ENCODE peak calls at places on chromosomes 12 and 14, in eight cellular contexts. Q is kidney, Y is mucosa of descending colon, X is left lung, K is right cardiac atrium, Z is HCT116, C is pancreas, W is vagina. U is an unnamed sample.

GRCh38 chr12:9134981-9135628 is 19.4 kb upstream of the A2M start:
- DNase-seq in Q (peak; percentile 81), Y (peak; percentile 33), X (peak; percentile 37), K (peak; percentile 45), Z (peak; percentile 8), C (no peak), W (no peak), U (no peak)

GRCh38 chr12:54017027-54017788 is 8.4 kb downstream of the HOXC8 start:
- DNase-seq in Q (peak; percentile 87), Y (no peak), X (no peak), K (no peak), Z (no peak), C (no peak), W (no peak), U (no peak)

GRCh38 chr12:114933428-114934160 is 249.6 kb upstream of the TBX3 start:
- DNase-seq in Q (no peak), Y (no peak), X (no peak), K (no peak), Z (peak; percentile 73), C (no peak), W (no peak), U (no peak)

GRCh38 chr12:132600048-132601032 is 10.0 kb downstream of the LRCOL1 start:
- DNase-seq in Q (peak; percentile 92), Y (peak; percentile 82), X (peak; percentile 69), K (peak; percentile 92), Z (peak; percentile 23), C (peak; percentile 54), W (no peak), U (no peak)

GRCh38 chr14:35854696-35855270 is 28.6 kb downstream of the BRMS1L start:
- DNase-seq in Q (no peak), Y (no peak), X (no peak), K (no peak), Z (no peak), C (no peak), W (no peak), U (no peak)

GRCh38 chr14:75280831-75281690 is 2.4 kb downstream of the FOS start:
- DNase-seq in Q (no peak), Y (peak; percentile 50), X (no peak), K (peak; percentile 53), Z (no peak), C (peak; percentile 51), W (no peak), U (peak; percentile 60)

GRCh38 chr12:105855691-105856405 is 282.9 kb downstream of the NUAK1 start:
- DNase-seq in Q (no peak), Y (no peak), X (no peak), K (peak; percentile 68), Z (no peak), C (no peak), W (no peak), U (no peak)

GRCh38 chr14:102295301-102295700 is 9.7 kb downstream of the MOK start:
- DNase-seq in Q (no peak), Y (no peak), X (no peak), K (no peak), Z (no peak), C (no peak), W (no peak), U (no peak)

GRCh38 chr14:99820702-99821331 is 27.6 kb downstream of the EML1 start:
- DNase-seq in Q (no peak), Y (no peak), X (no peak), K (no peak), Z (no peak), C (no peak), W (no peak), U (no peak)

GRCh38 chr12:130764073-130764472 is 48.0 kb upstream of the RIMBP2 start:
- DNase-seq in Q (no peak), Y (no peak), X (no peak), K (no peak), Z (peak; percentile 38), C (no peak), W (no peak), U (no peak)

GRCh38 chr14:94728950-94729349 is 41.0 kb downstream of the GSC start:
- DNase-seq in Q (no peak), Y (no peak), X (no peak), K (no peak), Z (no peak), C (no peak), W (no peak), U (no peak)

GRCh38 chr14:104377256-104377655 is 202.3 kb upstream of the C14orf180 start:
- DNase-seq in Q (peak; percentile 49), Y (no peak), X (no peak), K (peak; percentile 15), Z (no peak), C (no peak), W (no peak), U (no peak)

GRCh38 chr12:102652645-102653313 is 172.4 kb upstream of the IGF1 start:
- DNase-seq in Q (no peak), Y (no peak), X (no peak), K (no peak), Z (no peak), C (no peak), W (no peak), U (no peak)

GRCh38 chr14:101418601-101419000 is 142.7 kb upstream of the DIO3 start:
- DNase-seq in Q (no peak), Y (no peak), X (no peak), K (no peak), Z (no peak), C (no peak), W (no peak), U (no peak)

GRCh38 chr12:64983771-64984170 is 137.3 kb downstream of the WIF1 start:
- DNase-seq in Q (no peak), Y (no peak), X (no peak), K (no peak), Z (no peak), C (no peak), W (no peak), U (no peak)

GRCh38 chr14:91331761-91332447 is 85.7 kb downstream of the CCDC88C start:
- DNase-seq in Q (peak; percentile 64), Y (no peak), X (peak; percentile 79), K (peak; percentile 70), Z (no peak), C (no peak), W (no peak), U (no peak)

DNA sequence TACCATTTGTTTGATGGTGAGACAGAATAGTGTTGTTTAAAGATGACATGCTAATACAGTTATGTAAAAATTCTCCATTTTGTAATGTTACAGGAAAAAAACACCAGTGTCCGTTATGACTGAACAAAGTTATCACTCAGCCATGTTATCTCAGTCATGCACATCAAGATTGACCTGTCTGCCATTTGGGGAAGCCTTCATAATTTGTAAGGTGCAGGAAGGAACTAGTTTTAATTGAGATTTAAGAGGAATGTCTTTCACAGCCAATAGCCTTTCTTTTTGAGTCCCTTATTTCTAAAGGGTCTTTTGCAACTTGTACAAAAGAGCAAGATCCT is 432.2 kb downstream of the RAD51B start:
- DNase-seq in Q (no peak), Y (no peak), X (no peak), K (no peak), Z (no peak), C (no peak), W (no peak), U (no peak)
- H3K4me1 ChIP-seq in Q (peaks cover 30% of the 10 kb centered on the region), Y (peaks cover 19% of the 10 kb centered on the region), X (peaks cover 50% of the 10 kb centered on the region), K (peaks cover 13% of the 10 kb centered on the region), Z (peaks cover 81% of the 10 kb centered on the region), C (peaks cover 24% of the 10 kb centered on the region), W (peaks cover 71% of the 10 kb centered on the region), U (peaks cover 10% of the 10 kb centered on the region)

DNA sequence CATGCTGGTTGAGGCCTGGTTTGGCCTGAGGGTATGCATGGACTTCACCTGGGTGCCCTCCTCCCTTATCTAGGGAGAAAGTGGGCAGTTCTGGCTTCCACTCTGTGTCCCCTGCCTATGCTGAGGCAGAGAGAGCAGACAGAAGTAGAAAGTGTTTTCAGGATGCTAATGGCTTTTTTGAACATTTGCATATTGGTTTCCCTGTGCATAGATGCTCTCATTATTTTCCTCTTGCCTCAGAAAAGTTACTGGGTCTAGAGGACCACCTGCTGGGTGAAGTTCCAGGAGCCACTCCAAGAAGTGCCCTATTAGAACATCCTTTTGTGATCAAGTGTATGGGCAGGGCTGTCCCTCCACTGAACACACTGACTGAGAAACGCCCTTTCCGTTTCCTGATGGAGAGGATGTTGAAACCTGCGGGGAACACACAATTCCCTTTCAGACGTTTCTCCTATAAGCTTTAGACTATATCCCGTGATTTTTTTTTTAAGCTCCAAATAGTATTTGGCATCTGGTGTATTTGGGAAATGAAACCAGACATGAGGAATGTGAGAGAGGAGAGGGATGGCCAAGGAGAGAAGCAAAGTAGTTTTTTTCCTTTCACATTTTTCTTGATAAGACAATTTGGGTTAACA is 66.6 kb downstream of the DAAM1 start:
- DNase-seq in Q (no peak), Y (no peak), X (no peak), K (peak; percentile 54), Z (no peak), C (no peak), W (no peak), U (no peak)
- H3K4me3 ChIP-seq in Q (no peak overlapping the region), Y (no peak overlapping the region), X (no peak overlapping the region), K (no peak overlapping the region), Z (no peak overlapping the region), C (no peak overlapping the region), W (no peak overlapping the region), U (no peak overlapping the region)

GRCh38 chr12:110312581-110313360 is 31.7 kb downstream of the ATP2A2 start:
- DNase-seq in Q (no peak), Y (no peak), X (no peak), K (no peak), Z (no peak), C (no peak), W (no peak), U (peak; percentile 3)

GRCh38 chr12:110310754-110311153 is 29.7 kb downstream of the ATP2A2 start:
- DNase-seq in Q (no peak), Y (no peak), X (no peak), K (no peak), Z (no peak), C (no peak), W (no peak), U (no peak)

GRCh38 chr12:110314308-110314707 is 33.3 kb downstream of the ATP2A2 start:
- DNase-seq in Q (no peak), Y (no peak), X (no peak), K (no peak), Z (no peak), C (no peak), W (no peak), U (no peak)

GRCh38 chr12:110307372-110307771 is 26.3 kb downstream of the ATP2A2 start:
- DNase-seq in Q (no peak), Y (no peak), X (no peak), K (no peak), Z (no peak), C (no peak), W (no peak), U (no peak)

DNA sequence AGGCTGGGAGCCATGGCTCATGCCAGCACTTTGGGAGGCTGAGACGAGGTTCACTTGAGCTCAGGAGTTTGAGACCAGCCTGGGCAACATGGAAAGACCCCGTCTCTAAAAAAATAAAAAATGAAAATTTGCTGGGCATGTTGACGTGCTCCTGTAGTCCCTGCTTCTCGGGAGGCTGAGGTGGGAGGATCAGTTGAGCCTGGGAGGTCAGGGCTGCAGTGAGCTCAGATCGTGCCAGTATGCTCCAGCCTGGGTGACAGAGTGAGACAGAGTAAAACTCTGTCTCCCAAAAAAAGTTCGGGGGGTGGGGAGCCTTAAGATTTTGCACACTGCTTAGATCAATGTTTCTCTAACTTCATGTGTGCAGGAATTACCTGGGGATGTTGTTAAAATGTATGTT is 30.9 kb downstream of the ATP2A2 start:
- DNase-seq in Q (no peak), Y (no peak), X (no peak), K (no peak), Z (no peak), C (no peak), W (no peak), U (no peak)
- H3K4me1 ChIP-seq in Q (no peaks in the 10 kb centered on the region), Y (peaks cover 2% of the 10 kb centered on the region), X (peaks cover 78% of the 10 kb centered on the region), K (peaks cover 15% of the 10 kb centered on the region), Z (peaks cover 15% of the 10 kb centered on the region), C (no peaks in the 10 kb centered on the region), W (peaks cover 57% of the 10 kb centered on the region), U (peaks cover 23% of the 10 kb centered on the region)

GRCh38 chr12:48349471-48349870 is 1.2 kb downstream of the ZNF641 start:
- DNase-seq in Q (no peak), Y (no peak), X (no peak), K (peak; percentile 83), Z (no peak), C (no peak), W (no peak), U (no peak)
- H3K4me3 ChIP-seq in Q (peak overlapping the region; percentile 92), Y (no peak overlapping the region), X (peak overlapping the region; percentile 72), K (peak overlapping the region; percentile 56), Z (no peak overlapping the region), C (peak overlapping the region; percentile 86), W (peak overlapping the region; percentile 70), U (peak overlapping the region; percentile 77)

U was measured in effector memory CD4-positive, alpha-beta T cell.